ENCODE peak calls at places on chromosomes 11 and 22, in ten cellular contexts. One of them, this sample, is unnamed.

GRCh38 chr11:134862796-134863195 is 450.8 kb upstream of the B3GAT1 start:
- DNase-seq in GM19239: no peak
- DNase-seq in NCI-H460: no peak
- DNase-seq in A549: no peak
- DNase-seq in left ventricle myocardium superior: no peak
- DNase-seq in type B pancreatic cell: no peak
- DNase-seq in GM12892: no peak
- DNase-seq in activated effector memory CD4-positive, alpha-beta T cell treated with Interleukin-2 at 50 U/mL for 16 hours: no peak
- DNase-seq in ecto neural progenitor cell: no peak
- DNase-seq in astrocyte of the cerebellum: no peak
- DNase-seq in this sample: no peak

GRCh38 chr22:27391092-27391770 is 410.3 kb downstream of the MN1 start:
- DNase-seq in GM19239: no peak
- DNase-seq in NCI-H460: no peak
- DNase-seq in A549: no peak
- DNase-seq in left ventricle myocardium superior: peak
- DNase-seq in type B pancreatic cell: no peak
- DNase-seq in GM12892: no peak
- DNase-seq in activated effector memory CD4-positive, alpha-beta T cell treated with Interleukin-2 at 50 U/mL for 16 hours: no peak
- DNase-seq in ecto neural progenitor cell: no peak
- DNase-seq in astrocyte of the cerebellum: no peak
- DNase-seq in this sample: no peak

GRCh38 chr11:47259178-47259977 is 1.6 kb downstream of the NR1H3 start:
- DNase-seq in GM19239: no peak
- DNase-seq in NCI-H460: peak
- DNase-seq in A549: peak
- DNase-seq in left ventricle myocardium superior: no peak
- DNase-seq in type B pancreatic cell: no peak
- DNase-seq in GM12892: no peak
- DNase-seq in activated effector memory CD4-positive, alpha-beta T cell treated with Interleukin-2 at 50 U/mL for 16 hours: no peak
- DNase-seq in ecto neural progenitor cell: peak
- DNase-seq in astrocyte of the cerebellum: no peak
- DNase-seq in this sample: peak

GRCh38 chr22:47382164-47382890 is 619.9 kb downstream of the TBC1D22A start:
- DNase-seq in GM19239: no peak
- DNase-seq in NCI-H460: no peak
- DNase-seq in A549: no peak
- DNase-seq in left ventricle myocardium superior: no peak
- DNase-seq in type B pancreatic cell: no peak
- DNase-seq in GM12892: no peak
- DNase-seq in activated effector memory CD4-positive, alpha-beta T cell treated with Interleukin-2 at 50 U/mL for 16 hours: no peak
- DNase-seq in ecto neural progenitor cell: no peak
- DNase-seq in astrocyte of the cerebellum: no peak
- DNase-seq in this sample: peak

GRCh38 chr11:494761-495536 is 12.1 kb downstream of the RNH1 start:
- DNase-seq in GM19239: no peak
- DNase-seq in NCI-H460: no peak
- DNase-seq in A549: no peak
- DNase-seq in left ventricle myocardium superior: peak
- DNase-seq in type B pancreatic cell: no peak
- DNase-seq in GM12892: peak
- DNase-seq in activated effector memory CD4-positive, alpha-beta T cell treated with Interleukin-2 at 50 U/mL for 16 hours: no peak
- DNase-seq in ecto neural progenitor cell: no peak
- DNase-seq in astrocyte of the cerebellum: no peak
- DNase-seq in this sample: no peak

GRCh38 chr22:42805016-42805997 is 51.8 kb downstream of the ARFGAP3 start:
- DNase-seq in GM19239: no peak
- DNase-seq in NCI-H460: no peak
- DNase-seq in A549: peak
- DNase-seq in left ventricle myocardium superior: peak
- DNase-seq in type B pancreatic cell: no peak
- DNase-seq in GM12892: no peak
- DNase-seq in activated effector memory CD4-positive, alpha-beta T cell treated with Interleukin-2 at 50 U/mL for 16 hours: no peak
- DNase-seq in ecto neural progenitor cell: no peak
- DNase-seq in astrocyte of the cerebellum: no peak
- DNase-seq in this sample: no peak

GRCh38 chr11:112073941-112074811 is at the start of the genes NKAPD1 and PIH1D2:
- DNase-seq in GM19239: peak
- DNase-seq in NCI-H460: peak
- DNase-seq in A549: peak
- DNase-seq in left ventricle myocardium superior: peak
- DNase-seq in type B pancreatic cell: peak
- DNase-seq in GM12892: peak
- DNase-seq in activated effector memory CD4-positive, alpha-beta T cell treated with Interleukin-2 at 50 U/mL for 16 hours: peak
- DNase-seq in ecto neural progenitor cell: peak
- DNase-seq in astrocyte of the cerebellum: peak
- DNase-seq in this sample: peak

GRCh38 chr11:62879554-62879953 is 1.1 kb upstream of the SLC3A2 start:
- DNase-seq in GM19239: no peak
- DNase-seq in NCI-H460: no peak
- DNase-seq in A549: no peak
- DNase-seq in left ventricle myocardium superior: no peak
- DNase-seq in type B pancreatic cell: no peak
- DNase-seq in GM12892: no peak
- DNase-seq in activated effector memory CD4-positive, alpha-beta T cell treated with Interleukin-2 at 50 U/mL for 16 hours: no peak
- DNase-seq in ecto neural progenitor cell: no peak
- DNase-seq in astrocyte of the cerebellum: no peak
- DNase-seq in this sample: no peak

This sample was measured in B cell.